ENCODE peak calls at places on chromosomes 2 and 18, in four cellular contexts. U is CD4-positive, CD25-positive, alpha-beta regulatory T cell; O is psoas muscle; R is mucosa of descending colon. T is an unnamed sample.
A peak's percentile ranks its signal among the peaks of the same experiment; 100 is the strongest.

GRCh38 chr2:83067947-83068346 is 1391.1 kb downstream of the SUCLG1 start:
- DNase-seq in U (no peak), O (no peak), R (peak; percentile 65), T (no peak)

GRCh38 chr2:179898873-179899272 is 37.5 kb upstream of the ZNF385B start:
- DNase-seq in U (no peak), O (no peak), R (peak; percentile 77), T (no peak)

GRCh38 chr2:12665334-12665733 is 51.4 kb upstream of the TRIB2 start:
- DNase-seq in U (no peak), O (no peak), R (no peak), T (no peak)

GRCh38 chr2:180254872-180255271 is 247.8 kb upstream of the CWC22 start:
- DNase-seq in U (no peak), O (no peak), R (no peak), T (no peak)

GRCh38 chr2:10297191-10297700 is 5.5 kb upstream of the HPCAL1 start:
- DNase-seq in U (no peak), O (peak; percentile 32), R (no peak), T (no peak)

GRCh38 chr18:48181132-48181823 is 227.9 kb downstream of the ZBTB7C start:
- DNase-seq in U (no peak), O (no peak), R (no peak), T (no peak)

GRCh38 chr2:27773959-27774358 is 2.4 kb downstream of the MRPL33 start:
- DNase-seq in U (no peak), O (no peak), R (no peak), T (no peak)

GRCh38 chr2:83196225-83196624 is 1262.9 kb downstream of the SUCLG1 start:
- DNase-seq in U (no peak), O (no peak), R (peak; percentile 10), T (no peak)

GRCh38 chr2:36357506-36358316 is 2.1 kb downstream of the CRIM1 start:
- DNase-seq in U (peak; percentile 19), O (peak; percentile 80), R (peak; percentile 46), T (peak; percentile 53)

GRCh38 chr2:156319811-156320490 is 12.6 kb downstream of the NR4A2 start:
- DNase-seq in U (no peak), O (peak; percentile 72), R (peak; percentile 68), T (no peak)

GRCh38 chr2:161046876-161047275 is 113.4 kb upstream of the TANK start:
- DNase-seq in U (no peak), O (no peak), R (no peak), T (no peak)

GRCh38 chr2:198695879-198696278 is 761.9 kb downstream of the SATB2 start:
- DNase-seq in U (no peak), O (no peak), R (peak; percentile 71), T (no peak)

GRCh38 chr18:48878471-48878870 is 72.3 kb downstream of the SMAD7 start:
- DNase-seq in U (no peak), O (no peak), R (no peak), T (no peak)

DNA sequence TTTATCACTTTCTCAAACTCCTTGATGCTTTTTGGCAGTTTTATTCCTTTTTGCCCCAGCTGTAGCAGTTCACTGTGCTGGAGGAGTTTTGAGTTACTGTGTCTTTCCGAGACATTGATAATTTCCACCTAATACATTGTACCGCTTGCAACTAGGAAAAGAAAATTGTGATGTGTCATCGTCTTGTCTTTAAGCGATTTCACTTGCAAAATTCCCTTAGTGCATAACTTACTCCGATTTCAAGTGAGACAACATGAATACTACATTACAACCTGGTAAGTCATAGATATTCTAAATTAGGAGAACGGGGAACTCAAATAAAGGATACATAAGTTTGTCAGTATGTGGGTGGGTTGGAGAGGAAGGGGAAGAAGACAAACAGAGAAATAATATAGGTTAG is 340.5 kb upstream of the KYNU start:
- DNase-seq in U (no peak), O (no peak), R (no peak), T (no peak)
- H3K36me3 ChIP-seq in U (no peaks in the 10 kb centered on the region), O (no peaks in the 10 kb centered on the region), R (no peaks in the 10 kb centered on the region), T (no peaks in the 10 kb centered on the region)

GRCh38 chr2:190911813-190912212 is 31.2 kb downstream of the GLS start:
- DNase-seq in U (no peak), O (no peak), R (no peak), T (no peak)
- H3K36me3 ChIP-seq in U (peaks cover 60% of the 10 kb centered on the region), O (no peaks in the 10 kb centered on the region), R (no peaks in the 10 kb centered on the region), T (peaks cover 4% of the 10 kb centered on the region)

GRCh38 chr2:43585708-43586107 is 10.1 kb downstream of the THADA start:
- DNase-seq in U (no peak), O (no peak), R (no peak), T (no peak)
- H3K36me3 ChIP-seq in U (peaks cover 82% of the 10 kb centered on the region), O (peaks cover 8% of the 10 kb centered on the region), R (no peaks in the 10 kb centered on the region), T (peaks cover 11% of the 10 kb centered on the region)

GRCh38 chr2:24906466-24906865 is 13.6 kb downstream of the ADCY3 start:
- DNase-seq in U (no peak), O (no peak), R (no peak), T (no peak)
- H3K36me3 ChIP-seq in U (peaks cover 2% of the 10 kb centered on the region), O (no peaks in the 10 kb centered on the region), R (no peaks in the 10 kb centered on the region), T (no peaks in the 10 kb centered on the region)

GRCh38 chr2:88556026-88556425 is 71.2 kb downstream of the EIF2AK3 start:
- DNase-seq in U (no peak), O (no peak), R (peak; percentile 3), T (no peak)
- H3K36me3 ChIP-seq in U (peaks cover 39% of the 10 kb centered on the region), O (peaks cover 8% of the 10 kb centered on the region), R (no peaks in the 10 kb centered on the region), T (peaks cover 4% of the 10 kb centered on the region)

GRCh38 chr2:239070466-239070865 is 222.6 kb downstream of the TWIST2 start:
- DNase-seq in U (no peak), O (peak; percentile 29), R (no peak), T (no peak)
- H3K36me3 ChIP-seq in U (peaks cover 67% of the 10 kb centered on the region), O (peaks cover 8% of the 10 kb centered on the region), R (peaks cover 3% of the 10 kb centered on the region), T (peaks cover under 1% of the 10 kb centered on the region)

DNA sequence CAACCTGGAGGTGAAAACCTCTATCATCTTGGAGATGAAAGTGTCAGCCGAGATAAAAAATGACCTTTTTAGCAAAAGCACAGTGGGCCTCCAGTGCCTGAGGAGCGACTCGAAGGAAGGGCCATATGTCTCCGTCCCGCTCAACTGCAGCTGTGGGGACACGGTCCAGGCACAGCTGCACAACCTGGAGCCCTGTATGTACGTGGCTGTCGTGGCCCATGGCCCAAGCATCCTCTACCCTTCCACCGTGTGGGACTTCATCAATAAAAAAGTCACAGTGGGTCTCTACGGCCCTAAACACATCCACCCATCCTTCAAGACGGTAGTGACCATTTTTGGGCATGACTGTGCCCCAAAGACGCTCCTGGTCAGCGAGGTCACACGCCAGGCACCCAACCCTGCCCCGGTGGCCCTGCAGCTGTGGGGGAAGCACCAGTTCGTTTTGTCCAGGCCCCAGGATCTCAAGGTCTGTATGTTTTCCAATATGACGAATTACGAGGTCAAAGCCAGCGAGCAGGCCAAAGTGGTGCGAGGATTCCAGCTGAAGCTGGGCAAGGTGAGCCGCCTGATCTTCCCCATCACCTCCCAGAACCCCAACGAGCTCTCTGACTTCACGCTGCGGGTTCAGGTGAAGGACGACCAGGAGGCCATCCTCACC is 90.2 kb downstream of the SH3BP4 start:
- DNase-seq in U (no peak), O (no peak), R (no peak), T (no peak)
- H3K36me3 ChIP-seq in U (no peaks in the 10 kb centered on the region), O (no peaks in the 10 kb centered on the region), R (no peaks in the 10 kb centered on the region), T (no peaks in the 10 kb centered on the region)